ENCODE peak calls at places on chromosome 6, in four cellular contexts. V is fibroblast of pulmonary artery, Y is HFF-Myc, L is nephron progenitor cell. J is an unnamed sample.

GRCh38 chr6:156310701-156311100 is 466.5 kb upstream of the ARID1B start:
- DNase-seq in Y (no peak), V (no peak), L (no peak), J (no peak)

GRCh38 chr6:6008648-6009421 is 2.1 kb upstream of the NRN1 start:
- DNase-seq in L (peak), V (no peak), Y (no peak), J (peak)

GRCh38 chr6:146901940-146902816 is 302.0 kb upstream of the STXBP5 start:
- DNase-seq in L (no peak), Y (no peak), V (peak), J (no peak)

GRCh38 chr6:14474816-14475215 is 357.2 kb downstream of the CD83 start:
- DNase-seq in Y (no peak), V (no peak), L (no peak), J (no peak)

GRCh38 chr6:34098045-34098936 is 47.6 kb downstream of the GRM4 start:
- DNase-seq in Y (no peak), L (no peak), V (no peak), J (no peak)

GRCh38 chr6:277746-278145 is 14.5 kb upstream of the DUSP22 start:
- DNase-seq in Y (no peak), V (no peak), L (no peak), J (no peak)

GRCh38 chr6:169559001-169559441 is 142.8 kb downstream of the WDR27 start:
- DNase-seq in V (no peak), L (no peak), Y (no peak), J (no peak)

GRCh38 chr6:79605968-79606764 is 25.0 kb upstream of the SH3BGRL2 start:
- DNase-seq in V (no peak), Y (no peak), L (no peak), J (no peak)

GRCh38 chr6:139230421-139230840 is 61.4 kb downstream of the TXLNB start:
- DNase-seq in Y (no peak), V (peak), L (no peak), J (no peak)

DNA sequence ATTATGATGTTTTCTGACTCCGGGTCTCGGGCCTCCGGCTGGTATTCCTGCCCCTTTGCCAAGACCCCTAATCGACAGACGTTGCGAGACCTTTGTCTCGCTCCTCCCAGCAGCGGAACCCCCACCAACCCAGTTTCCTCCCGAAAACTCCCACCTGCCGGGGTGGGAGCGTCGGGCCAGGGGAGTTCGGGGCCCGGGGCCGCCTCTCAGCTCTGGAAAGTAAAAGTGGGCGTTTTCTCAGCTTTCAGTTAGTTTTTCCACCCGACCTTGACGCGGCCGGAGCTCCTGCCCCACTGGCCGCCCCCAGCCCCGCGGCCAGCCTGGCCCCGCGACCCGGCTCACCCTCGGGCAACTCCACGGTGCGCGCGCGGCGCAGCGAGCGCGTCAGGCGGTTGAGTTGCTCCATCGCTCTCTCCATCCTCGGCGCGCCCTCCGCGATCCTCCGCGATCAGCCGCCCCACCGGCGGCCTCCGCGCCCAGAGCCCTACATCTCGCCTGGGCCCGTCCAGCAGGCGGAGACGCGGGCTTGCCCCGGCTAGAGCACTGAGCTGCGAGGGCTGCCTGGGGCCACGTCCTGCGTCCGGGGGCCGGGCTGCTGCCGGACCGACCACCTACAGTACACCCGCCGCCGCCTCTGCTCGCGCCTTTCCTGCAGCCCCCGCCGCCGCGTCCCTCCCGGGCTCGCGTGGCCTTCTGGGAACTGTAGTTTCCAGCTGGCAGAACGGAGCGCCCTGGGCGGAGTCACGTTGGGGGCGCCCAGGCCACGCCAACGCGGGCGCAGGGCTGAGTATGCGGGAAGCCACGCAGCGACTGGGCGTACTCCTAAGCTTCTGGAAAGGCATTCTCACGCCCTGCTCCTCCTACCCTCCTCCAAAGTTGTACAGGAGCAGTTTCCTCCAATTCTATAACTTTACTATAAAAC is at the start of gene HACE1:
- DNase-seq in L (peak), V (peak), Y (peak), J (peak)
- TF ChIP-seq CTCF in L (no peak), V (peak), Y (no peak), J (peak)

GRCh38 chr6:134058622-134059366 is 6.4 kb upstream of the SLC2A12 start:
- DNase-seq in L (no peak), V (no peak), Y (no peak), J (no peak)

GRCh38 chr6:134052776-134053120 is 324 bp upstream of the SLC2A12 start:
- DNase-seq in L (no peak), Y (no peak), V (no peak), J (no peak)

GRCh38 chr6:134060491-134061106 is 8.2 kb upstream of the SLC2A12 start:
- DNase-seq in Y (no peak), L (no peak), V (peak), J (no peak)

GRCh38 chr6:134057478-134057877 is 5.1 kb upstream of the SLC2A12 start:
- DNase-seq in Y (no peak), L (no peak), V (no peak), J (no peak)

GRCh38 chr6:134056046-134056445 is 3.6 kb upstream of the SLC2A12 start:
- DNase-seq in L (no peak), V (no peak), Y (no peak), J (no peak)
- TF ChIP-seq CTCF in L (no peak), V (no peak), Y (no peak), J (no peak)

DNA sequence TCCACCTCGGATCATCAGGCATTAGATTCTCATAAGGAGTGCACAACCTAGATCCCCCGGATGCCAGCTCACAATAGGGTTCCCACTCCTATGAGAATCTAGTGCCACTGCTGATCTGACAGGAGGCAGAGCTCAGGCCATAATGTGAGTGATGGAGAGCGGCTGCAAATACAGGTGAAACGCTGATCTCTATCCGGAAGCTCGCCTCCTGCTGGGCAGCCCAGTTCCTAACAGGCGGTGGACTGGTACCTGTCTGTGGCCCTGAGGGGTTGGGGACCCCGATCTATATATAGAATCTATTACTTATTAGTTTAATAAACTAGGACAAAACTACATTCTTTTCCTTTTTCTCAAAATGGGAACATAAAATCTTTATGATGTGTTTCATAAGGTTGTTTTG is 741.9 kb downstream of the RFPL4B start:
- DNase-seq in V (no peak), L (no peak), Y (no peak), J (no peak)
- TF ChIP-seq CTCF in V (no peak), L (no peak), Y (no peak), J (no peak)

GRCh38 chr6:143370972-143371371 is 79.5 kb downstream of the ADAT2 start:
- DNase-seq in L (no peak), V (no peak), Y (no peak), J (no peak)
- TF ChIP-seq CTCF in L (no peak), V (no peak), Y (no peak), J (no peak)

GRCh38 chr6:74519172-74519571 is 686.7 kb downstream of the COL12A1 start:
- DNase-seq in L (no peak), Y (no peak), V (peak), J (no peak)

DNA sequence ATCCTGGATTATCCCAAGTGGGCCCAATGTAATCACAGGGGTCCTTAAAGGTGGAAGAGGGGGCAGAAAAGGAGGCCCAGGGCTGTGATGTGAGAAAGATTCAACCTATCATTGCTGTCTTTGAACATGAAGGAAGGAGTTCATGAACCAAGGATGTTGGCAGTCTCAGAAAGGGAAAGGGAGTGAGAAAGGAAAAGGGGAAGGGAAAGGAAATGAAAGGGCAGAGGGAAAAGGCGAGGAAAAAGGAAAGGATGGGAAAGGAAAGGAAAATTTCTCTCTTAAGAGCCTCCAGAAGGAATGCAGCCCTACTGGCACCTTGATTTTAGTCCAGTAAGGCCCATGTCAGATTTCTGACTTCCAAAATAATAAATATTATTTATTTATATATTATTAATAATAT is 687.8 kb downstream of the COL12A1 start:
- DNase-seq in V (no peak), Y (no peak), L (no peak), J (no peak)
- TF ChIP-seq CTCF in V (no peak), Y (no peak), L (no peak), J (no peak)

GRCh38 chr6:32933661-32934085 is 7.2 kb downstream of the HLA-DMB start:
- DNase-seq in Y (peak), V (peak), L (peak), J (peak)
- TF ChIP-seq CTCF in Y (peak), V (peak), L (peak), J (peak)

GRCh38 chr6:140915001-140915950 is 1217.4 kb upstream of the GJE1 start:
- DNase-seq in V (no peak), Y (no peak), L (no peak), J (no peak)
- TF ChIP-seq CTCF in V (no peak), Y (no peak), L (no peak), J (no peak)

GRCh38 chr6:30670760-30671527 is 1.9 kb downstream of the DHX16 start:
- DNase-seq in Y (no peak), L (peak), V (no peak), J (no peak)
- TF ChIP-seq CTCF in Y (no peak), L (no peak), V (peak), J (peak)

GRCh38 chr6:54621285-54621684 is 225.3 kb upstream of the FAM83B start:
- DNase-seq in Y (no peak), L (no peak), V (peak), J (no peak)
- TF ChIP-seq CTCF in Y (peak), L (peak), V (peak), J (peak)

GRCh38 chr6:35725721-35726438 is 11.0 kb upstream of the ARMC12 start:
- DNase-seq in Y (no peak), V (peak), L (no peak), J (no peak)
- TF ChIP-seq CTCF in Y (no peak), V (no peak), L (no peak), J (no peak)